ENCODE peak calls at places on chromosomes 4 and X, in six cellular contexts. One of them, this sample, is unnamed.

GRCh38 chr4:92071587-92071986 is 232.2 kb upstream of the GRID2 start:
- DNase-seq in SK-N-SH: no peak
- DNase-seq in K562: no peak
- DNase-seq in HepG2: no peak
- DNase-seq in H1: no peak
- DNase-seq in GM12878: no peak
- DNase-seq in this sample: no peak

GRCh38 chr4:153117554-153117953 is 86.7 kb upstream of the TRIM2 start:
- DNase-seq in K562: no peak
- DNase-seq in H1: no peak
- DNase-seq in HepG2: no peak
- DNase-seq in SK-N-SH: no peak
- DNase-seq in GM12878: no peak
- DNase-seq in this sample: no peak

GRCh38 chr4:85967872-85968271 is 392.0 kb downstream of the MAPK10 start:
- DNase-seq in H1: no peak
- DNase-seq in GM12878: no peak
- DNase-seq in K562: no peak
- DNase-seq in HepG2: no peak
- DNase-seq in SK-N-SH: no peak
- DNase-seq in this sample: no peak

GRCh38 chrX:989959-990510 is 222.4 kb downstream of the CRLF2 start:
- DNase-seq in GM12878: peak; percentile 97
- DNase-seq in H1: no peak
- DNase-seq in K562: peak; percentile 41
- DNase-seq in SK-N-SH: no peak
- DNase-seq in HepG2: no peak
- DNase-seq in this sample: peak; percentile 78

GRCh38 chrX:153469811-153470410 is 465 bp downstream of the HAUS7 start:
- DNase-seq in GM12878: no peak
- DNase-seq in K562: peak; percentile 68
- DNase-seq in SK-N-SH: peak; percentile 55
- DNase-seq in HepG2: no peak
- DNase-seq in H1: no peak
- DNase-seq in this sample: no peak

GRCh38 chr4:7976025-7976424 is 36.4 kb upstream of the AFAP1 start:
- DNase-seq in GM12878: no peak
- DNase-seq in K562: no peak
- DNase-seq in HepG2: no peak
- DNase-seq in H1: no peak
- DNase-seq in SK-N-SH: no peak
- DNase-seq in this sample: no peak

GRCh38 chrX:108737754-108738153 is 1.4 kb upstream of the IRS4 start:
- DNase-seq in K562: no peak
- DNase-seq in SK-N-SH: no peak
- DNase-seq in H1: no peak
- DNase-seq in HepG2: no peak
- DNase-seq in GM12878: no peak
- DNase-seq in this sample: no peak

GRCh38 chrX:41334866-41335589 is 1.1 kb downstream of the DDX3X start:
- DNase-seq in K562: peak; percentile 36
- DNase-seq in H1: no peak
- DNase-seq in GM12878: no peak
- DNase-seq in HepG2: no peak
- DNase-seq in SK-N-SH: peak; percentile 68
- DNase-seq in this sample: no peak

GRCh38 chr4:103754844-103755243 is 35.1 kb upstream of the TACR3 start:
- DNase-seq in H1: no peak
- DNase-seq in HepG2: peak; percentile 23
- DNase-seq in K562: no peak
- DNase-seq in SK-N-SH: no peak
- DNase-seq in GM12878: no peak
- DNase-seq in this sample: no peak

GRCh38 chr4:145544998-145545397 is 63.3 kb downstream of the SMAD1 start:
- DNase-seq in H1: no peak
- DNase-seq in K562: no peak
- DNase-seq in SK-N-SH: no peak
- DNase-seq in GM12878: no peak
- DNase-seq in HepG2: no peak
- DNase-seq in this sample: no peak

GRCh38 chr4:2497931-2498330 is 29.0 kb downstream of the RNF4 start:
- DNase-seq in HepG2: no peak
- DNase-seq in H1: no peak
- DNase-seq in SK-N-SH: no peak
- DNase-seq in GM12878: peak; percentile 90
- DNase-seq in K562: no peak
- DNase-seq in this sample: no peak

GRCh38 chr4:95415346-95415771 is 133.4 kb downstream of the UNC5C start:
- DNase-seq in H1: no peak
- DNase-seq in HepG2: no peak
- DNase-seq in SK-N-SH: no peak
- DNase-seq in GM12878: no peak
- DNase-seq in K562: no peak
- DNase-seq in this sample: no peak

GRCh38 chr4:47972721-47973120 is 43.8 kb downstream of the CNGA1 start:
- DNase-seq in H1: no peak
- DNase-seq in GM12878: no peak
- DNase-seq in HepG2: no peak
- DNase-seq in K562: no peak
- DNase-seq in SK-N-SH: no peak
- DNase-seq in this sample: no peak

GRCh38 chrX:30196322-30196721 is 19.0 kb upstream of the MAGEB2 start:
- DNase-seq in GM12878: no peak
- DNase-seq in SK-N-SH: peak; percentile 32
- DNase-seq in K562: peak; percentile 42
- DNase-seq in H1: no peak
- DNase-seq in HepG2: no peak
- DNase-seq in this sample: peak; percentile 7

GRCh38 chrX:11434607-11435006 is 141.4 kb downstream of the AMELX start:
- DNase-seq in H1: no peak
- DNase-seq in GM12878: no peak
- DNase-seq in K562: no peak
- DNase-seq in HepG2: no peak
- DNase-seq in SK-N-SH: no peak
- DNase-seq in this sample: no peak
- TF ChIP-seq POLR2AphosphoS5 in H1: no peak
- TF ChIP-seq POLR2AphosphoS5 in GM12878: no peak
- TF ChIP-seq POLR2AphosphoS5 in K562: no peak
- TF ChIP-seq POLR2AphosphoS5 in HepG2: no peak
- TF ChIP-seq POLR2AphosphoS5 in SK-N-SH: no peak
- TF ChIP-seq POLR2AphosphoS5 in this sample: no peak

GRCh38 chr4:126404549-126404948 is 1089.8 kb downstream of the FAT4 start:
- DNase-seq in SK-N-SH: no peak
- DNase-seq in H1: no peak
- DNase-seq in GM12878: no peak
- DNase-seq in HepG2: no peak
- DNase-seq in K562: no peak
- DNase-seq in this sample: no peak
- TF ChIP-seq MAX in SK-N-SH: no peak
- TF ChIP-seq MAX in H1: no peak
- TF ChIP-seq MAX in GM12878: no peak
- TF ChIP-seq MAX in HepG2: no peak
- TF ChIP-seq MAX in K562: no peak
- TF ChIP-seq MAX in this sample: no peak

GRCh38 chr4:174516345-174516744 is 5.9 kb downstream of the HPGD start:
- DNase-seq in GM12878: no peak
- DNase-seq in K562: no peak
- DNase-seq in HepG2: no peak
- DNase-seq in SK-N-SH: no peak
- DNase-seq in H1: no peak
- DNase-seq in this sample: no peak
- TF ChIP-seq YY1 in GM12878: no peak
- TF ChIP-seq YY1 in K562: no peak
- TF ChIP-seq YY1 in HepG2: no peak
- TF ChIP-seq YY1 in SK-N-SH: no peak
- TF ChIP-seq YY1 in H1: no peak
- TF ChIP-seq YY1 in this sample: no peak

GRCh38 chr4:78870056-78870455 is 69.2 kb downstream of the PAQR3 start:
- DNase-seq in K562: no peak
- DNase-seq in H1: no peak
- DNase-seq in SK-N-SH: no peak
- DNase-seq in GM12878: no peak
- DNase-seq in HepG2: no peak
- DNase-seq in this sample: no peak
- TF ChIP-seq POLR2AphosphoS5 in K562: no peak
- TF ChIP-seq POLR2AphosphoS5 in H1: no peak
- TF ChIP-seq POLR2AphosphoS5 in SK-N-SH: no peak
- TF ChIP-seq POLR2AphosphoS5 in GM12878: no peak
- TF ChIP-seq POLR2AphosphoS5 in HepG2: no peak
- TF ChIP-seq POLR2AphosphoS5 in this sample: no peak

DNA sequence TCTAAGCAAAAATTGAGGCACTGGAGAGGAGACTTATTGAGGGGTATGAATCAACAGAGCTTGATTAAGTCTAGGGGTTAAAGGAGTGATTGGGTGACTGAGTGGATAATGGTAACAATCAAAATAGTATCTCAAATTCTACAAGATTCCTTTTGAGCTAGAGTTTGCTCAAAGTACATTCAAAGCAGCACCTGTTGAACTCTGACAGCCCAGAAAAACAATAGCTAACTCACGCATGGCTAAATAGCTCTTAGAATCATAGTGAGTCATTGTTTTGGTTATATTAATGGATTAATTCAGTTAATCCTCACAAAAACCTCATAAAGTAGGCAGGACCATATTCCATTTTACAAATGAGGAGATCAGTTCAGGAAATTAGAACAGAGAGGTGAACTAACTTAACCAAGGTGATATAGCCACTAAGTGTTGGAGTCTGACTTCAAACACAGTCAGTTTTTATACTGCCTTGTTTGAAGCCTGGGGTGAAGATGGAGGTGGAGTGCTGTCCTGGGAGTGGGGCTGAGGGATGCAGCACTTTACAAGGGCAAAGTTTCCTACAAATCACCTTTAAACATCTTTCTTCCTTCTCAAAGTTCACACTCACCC is 35.9 kb upstream of the PPM1K start:
- DNase-seq in H1: no peak
- DNase-seq in SK-N-SH: no peak
- DNase-seq in K562: no peak
- DNase-seq in GM12878: no peak
- DNase-seq in HepG2: no peak
- DNase-seq in this sample: no peak
- TF ChIP-seq MAX in H1: no peak
- TF ChIP-seq MAX in SK-N-SH: no peak
- TF ChIP-seq MAX in K562: no peak
- TF ChIP-seq MAX in GM12878: no peak
- TF ChIP-seq MAX in HepG2: no peak
- TF ChIP-seq MAX in this sample: no peak

GRCh38 chrX:4668802-4669536 is 955.5 kb upstream of the PRKX start:
- DNase-seq in HepG2: no peak
- DNase-seq in H1: no peak
- DNase-seq in GM12878: no peak
- DNase-seq in SK-N-SH: no peak
- DNase-seq in K562: no peak
- DNase-seq in this sample: no peak

GRCh38 chrX:4674028-4674782 is 960.8 kb upstream of the PRKX start:
- DNase-seq in GM12878: no peak
- DNase-seq in K562: no peak
- DNase-seq in H1: no peak
- DNase-seq in HepG2: no peak
- DNase-seq in SK-N-SH: no peak
- DNase-seq in this sample: no peak

GRCh38 chrX:4670606-4671005 is 957.2 kb upstream of the PRKX start:
- DNase-seq in SK-N-SH: no peak
- DNase-seq in HepG2: no peak
- DNase-seq in H1: no peak
- DNase-seq in K562: no peak
- DNase-seq in GM12878: no peak
- DNase-seq in this sample: no peak

GRCh38 chrX:4675686-4676300 is 962.3 kb upstream of the PRKX start:
- DNase-seq in H1: no peak
- DNase-seq in HepG2: no peak
- DNase-seq in K562: no peak
- DNase-seq in GM12878: no peak
- DNase-seq in SK-N-SH: no peak
- DNase-seq in this sample: no peak

GRCh38 chrX:4671344-4671743 is 957.9 kb upstream of the PRKX start:
- DNase-seq in GM12878: no peak
- DNase-seq in SK-N-SH: no peak
- DNase-seq in K562: no peak
- DNase-seq in HepG2: no peak
- DNase-seq in H1: no peak
- DNase-seq in this sample: no peak
- TF ChIP-seq YY1 in GM12878: no peak
- TF ChIP-seq YY1 in SK-N-SH: no peak
- TF ChIP-seq YY1 in K562: no peak
- TF ChIP-seq YY1 in HepG2: no peak
- TF ChIP-seq YY1 in H1: no peak
- TF ChIP-seq YY1 in this sample: no peak

DNA sequence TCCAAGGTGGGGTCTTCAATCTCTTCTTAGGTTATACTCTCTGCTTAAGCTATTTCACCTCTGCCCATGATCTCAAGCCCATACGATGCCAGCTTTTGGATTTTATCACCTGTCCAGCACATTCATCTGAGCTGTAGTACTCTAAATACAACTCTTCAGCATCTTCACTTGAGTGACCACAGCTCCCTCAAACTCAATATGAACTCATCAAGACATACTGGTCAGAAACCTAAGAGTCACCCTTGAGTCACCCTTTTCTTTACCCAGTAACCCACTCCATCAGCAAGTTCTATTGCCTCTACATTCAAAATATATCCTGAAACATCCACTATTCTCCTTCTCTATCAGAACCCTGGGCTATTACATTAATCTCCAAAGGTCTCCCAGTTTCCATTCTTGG is 69.4 kb downstream of the DCHS2 start:
- DNase-seq in SK-N-SH: no peak
- DNase-seq in HepG2: no peak
- DNase-seq in K562: no peak
- DNase-seq in H1: no peak
- DNase-seq in GM12878: no peak
- DNase-seq in this sample: no peak
- TF ChIP-seq POLR2AphosphoS5 in SK-N-SH: no peak
- TF ChIP-seq POLR2AphosphoS5 in HepG2: no peak
- TF ChIP-seq POLR2AphosphoS5 in K562: no peak
- TF ChIP-seq POLR2AphosphoS5 in H1: no peak
- TF ChIP-seq POLR2AphosphoS5 in GM12878: no peak
- TF ChIP-seq POLR2AphosphoS5 in this sample: no peak

DNA sequence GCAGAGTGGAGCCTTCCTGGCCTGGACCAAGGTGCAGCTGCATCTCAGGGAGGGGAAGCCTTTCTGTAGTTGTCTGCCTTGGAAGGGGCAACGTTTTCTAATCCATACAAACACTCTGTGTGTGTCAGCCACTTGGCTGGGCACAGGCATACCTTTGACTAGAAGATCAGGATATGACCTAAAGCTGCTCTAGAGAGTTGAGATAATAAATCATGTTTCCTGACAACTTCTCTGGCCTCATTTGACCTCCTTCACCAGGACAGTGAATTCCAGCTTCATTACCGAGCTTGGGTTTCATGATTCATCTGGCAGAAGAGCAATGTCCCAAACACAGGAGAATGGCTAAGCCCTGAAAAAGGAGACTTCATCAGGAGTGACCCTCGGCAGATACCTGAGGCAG is 89.6 kb upstream of the KIT start:
- DNase-seq in H1: no peak
- DNase-seq in GM12878: no peak
- DNase-seq in SK-N-SH: no peak
- DNase-seq in HepG2: no peak
- DNase-seq in K562: no peak
- DNase-seq in this sample: no peak
- TF ChIP-seq MAX in H1: no peak
- TF ChIP-seq MAX in GM12878: no peak
- TF ChIP-seq MAX in SK-N-SH: peak; percentile 44
- TF ChIP-seq MAX in HepG2: no peak
- TF ChIP-seq MAX in K562: no peak
- TF ChIP-seq MAX in this sample: no peak

GRCh38 chr4:150619032-150619431 is 37.1 kb downstream of the MAB21L2 start:
- DNase-seq in GM12878: no peak
- DNase-seq in SK-N-SH: no peak
- DNase-seq in K562: no peak
- DNase-seq in H1: no peak
- DNase-seq in HepG2: no peak
- DNase-seq in this sample: no peak
- TF ChIP-seq YY1 in GM12878: no peak
- TF ChIP-seq YY1 in SK-N-SH: no peak
- TF ChIP-seq YY1 in K562: no peak
- TF ChIP-seq YY1 in H1: no peak
- TF ChIP-seq YY1 in HepG2: no peak
- TF ChIP-seq YY1 in this sample: no peak

This sample was measured in HCT116.